ENCODE peak calls at places on chromosomes 5 and 9, in seven cellular contexts. W is GM06990, I is IMR-90, K is ovary, F is astrocyte, S is PC-9, B is MCF 10A. T is an unnamed sample.

GRCh38 chr5:107486489-107486888 is 184.2 kb downstream of the EFNA5 start:
- DNase-seq in B (peak; percentile 94), K (no peak), F (peak; percentile 70), W (peak; percentile 32), I (peak; percentile 59), S (peak; percentile 72), T (peak; percentile 95)

GRCh38 chr9:96021616-96022444 is 146.3 kb downstream of the ERCC6L2 start:
- DNase-seq in F (no peak), S (no peak), I (no peak), B (no peak), K (peak; percentile 44), W (no peak), T (no peak)

GRCh38 chr5:139886213-139886612 is 90.6 kb downstream of the PSD2 start:
- DNase-seq in S (no peak), K (no peak), B (no peak), F (no peak), W (no peak), I (no peak), T (no peak)

GRCh38 chr9:112755059-112755458 is 4.5 kb downstream of the SNX30 start:
- DNase-seq in W (no peak), K (no peak), B (peak; percentile 41), F (no peak), I (peak; percentile 31), S (peak; percentile 68), T (peak; percentile 5)

GRCh38 chr5:132013711-132014110 is 2.3 kb upstream of the ACSL6 start:
- DNase-seq in I (no peak), S (no peak), F (no peak), W (no peak), B (no peak), K (no peak), T (peak; percentile 42)

GRCh38 chr9:108983885-108984284 is 29.4 kb downstream of the CTNNAL1 start:
- DNase-seq in W (no peak), I (no peak), S (no peak), K (no peak), F (no peak), B (no peak), T (peak; percentile 62)

GRCh38 chr9:94802795-94803194 is 76.3 kb downstream of the AOPEP start:
- DNase-seq in F (peak; percentile 88), I (peak; percentile 76), S (no peak), K (no peak), W (peak; percentile 23), B (peak; percentile 61), T (peak; percentile 59)

GRCh38 chr9:124553738-124554137 is 46.5 kb upstream of the NR5A1 start:
- DNase-seq in F (peak; percentile 96), S (no peak), I (peak; percentile 94), W (no peak), K (no peak), B (no peak), T (peak; percentile 25)

GRCh38 chr5:73938938-73939320 is 312.9 kb downstream of the ARHGEF28 start:
- DNase-seq in K (no peak), F (no peak), B (no peak), I (no peak), W (no peak), S (no peak), T (no peak)

GRCh38 chr5:178461426-178461730 is 128.8 kb downstream of the COL23A1 start:
- DNase-seq in W (no peak), B (no peak), F (no peak), K (no peak), I (no peak), S (no peak), T (no peak)
- TF ChIP-seq CTCF in W (no peak), B (no peak), F (no peak), K (no peak), I (no peak), S (peak; percentile 39), T (no peak)

GRCh38 chr5:159680095-159680494 is 236.2 kb upstream of the ADRA1B start:
- DNase-seq in B (no peak), S (no peak), F (no peak), K (no peak), I (no peak), W (no peak), T (no peak)
- TF ChIP-seq CTCF in B (no peak), S (no peak), F (no peak), K (no peak), I (no peak), W (no peak), T (no peak)

GRCh38 chr5:6721442-6721841 is 8.2 kb downstream of the TENT4A start:
- DNase-seq in I (no peak), S (no peak), K (peak; percentile 33), F (no peak), W (no peak), B (no peak), T (no peak)
- TF ChIP-seq CTCF in I (no peak), S (no peak), K (no peak), F (no peak), W (no peak), B (no peak), T (no peak)

DNA sequence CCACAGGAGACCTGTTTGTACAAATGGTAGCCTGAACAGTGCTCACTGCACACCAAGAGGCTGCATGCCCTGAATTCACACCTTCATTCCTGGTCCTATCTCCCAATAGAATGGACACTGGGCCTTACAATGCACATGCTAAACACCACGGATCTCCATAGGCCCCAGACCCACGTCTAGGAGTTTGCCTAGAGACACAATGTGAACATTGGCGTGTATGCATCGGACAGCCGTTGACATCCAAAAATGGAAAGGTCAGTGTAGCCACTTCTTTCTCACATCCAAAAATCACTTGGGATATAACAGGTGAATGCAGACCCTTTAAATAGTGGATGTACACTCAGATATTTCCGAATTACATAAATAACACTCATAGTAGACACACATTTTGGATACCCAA is 927 bp downstream of the PAX5 start:
- DNase-seq in B (no peak), F (no peak), K (no peak), I (no peak), W (no peak), S (no peak), T (no peak)
- TF ChIP-seq CTCF in B (no peak), F (no peak), K (no peak), I (no peak), W (no peak), S (no peak), T (no peak)

GRCh38 chr9:115733736-115734135 is 419.9 kb upstream of the PAPPA start:
- DNase-seq in F (no peak), B (no peak), K (no peak), W (no peak), S (no peak), I (no peak), T (no peak)
- TF ChIP-seq CTCF in F (no peak), B (no peak), K (no peak), W (no peak), S (no peak), I (no peak), T (no peak)

GRCh38 chr5:168292783-168293696 is 1.6 kb downstream of the WWC1 start:
- DNase-seq in K (no peak), I (no peak), S (no peak), W (no peak), B (peak; percentile 27), F (no peak), T (no peak)

GRCh38 chr5:168291281-168291960 is at the start of gene WWC1:
- DNase-seq in S (peak; percentile 82), I (peak; percentile 26), K (no peak), B (peak; percentile 88), F (no peak), W (peak; percentile 89), T (peak; percentile 86)

GRCh38 chr5:168295574-168296201 is 4.2 kb downstream of the WWC1 start:
- DNase-seq in W (no peak), B (peak; percentile 76), S (peak; percentile 75), F (peak; percentile 68), I (peak; percentile 82), K (no peak), T (peak; percentile 71)

GRCh38 chr5:168290902-168291280 is 554 bp upstream of the WWC1 start:
- DNase-seq in I (no peak), W (no peak), F (no peak), K (no peak), S (no peak), B (no peak), T (no peak)

DNA sequence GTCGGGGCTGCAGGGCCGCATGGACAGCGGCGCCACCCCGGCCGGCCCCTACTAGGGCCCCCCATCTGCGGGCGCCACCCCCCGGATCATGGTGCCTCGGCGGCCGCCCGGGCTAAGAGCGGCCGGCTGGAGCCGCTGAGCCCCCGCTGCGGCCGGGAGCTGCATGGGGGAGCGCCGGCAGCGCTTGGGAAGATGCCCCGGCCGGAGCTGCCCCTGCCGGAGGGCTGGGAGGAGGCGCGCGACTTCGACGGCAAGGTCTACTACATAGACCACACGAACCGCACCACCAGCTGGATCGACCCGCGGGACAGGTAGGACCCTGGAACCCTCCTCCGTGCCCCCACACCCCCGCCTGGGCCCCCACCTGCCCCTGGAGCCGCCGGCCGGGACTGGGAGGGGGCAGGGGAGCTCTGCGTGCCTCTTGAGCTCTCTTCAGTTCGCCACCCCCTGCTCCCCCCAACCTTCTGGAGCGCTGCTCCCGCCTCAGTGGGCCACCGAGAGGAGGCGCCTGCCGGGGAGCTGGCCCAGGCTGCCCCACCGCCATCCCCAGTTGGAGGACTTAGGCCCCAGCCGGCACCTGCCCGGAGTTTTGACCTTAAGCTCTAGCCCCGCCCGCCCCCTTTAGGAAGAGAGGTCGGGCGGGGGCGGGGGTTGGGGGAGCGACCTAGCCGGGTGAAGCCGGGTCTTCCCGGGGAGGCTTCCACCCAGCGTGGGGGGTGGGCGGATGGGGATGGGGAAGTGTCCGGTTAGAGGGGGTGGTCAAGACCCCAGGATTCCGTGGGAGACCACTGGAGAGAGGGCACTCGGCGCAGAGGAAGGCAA is 727 bp downstream of the WWC1 start:
- DNase-seq in W (peak; percentile 41), I (peak; percentile 43), S (no peak), K (no peak), F (no peak), B (peak; percentile 55), T (no peak)
- TF ChIP-seq CTCF in W (peak; percentile 4), I (peak; percentile 20), S (no peak), K (no peak), F (no peak), B (no peak), T (peak; percentile 13)

GRCh38 chr5:180799194-180799593 is 3.4 kb downstream of the MGAT1 start:
- DNase-seq in S (no peak), B (peak; percentile 49), F (no peak), I (no peak), K (no peak), W (no peak), T (peak; percentile 49)
- TF ChIP-seq CTCF in S (no peak), B (peak; percentile 21), F (no peak), I (peak; percentile 13), K (no peak), W (peak; percentile 38), T (peak; percentile 43)

DNA sequence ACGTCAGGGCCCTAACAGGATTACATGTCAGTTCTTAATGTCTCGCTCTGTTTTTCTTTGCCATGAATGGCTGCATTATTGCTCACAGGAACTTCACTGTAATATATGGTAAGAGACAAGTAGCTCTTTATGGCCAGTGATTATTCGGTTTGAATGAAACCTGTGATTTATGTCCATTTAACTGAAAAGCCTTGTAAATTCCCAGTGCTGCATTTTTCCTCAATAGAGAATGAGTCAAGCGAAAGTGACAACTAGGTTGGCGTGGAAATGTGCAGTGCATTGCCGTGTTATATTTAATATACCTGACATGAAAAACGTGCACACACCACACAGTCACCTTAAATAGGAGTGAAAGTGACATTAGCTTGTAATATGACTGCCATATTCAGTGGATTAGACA is 163.1 kb downstream of the PBX3 start:
- DNase-seq in K (no peak), W (no peak), S (no peak), I (no peak), B (no peak), F (no peak), T (no peak)
- TF ChIP-seq CTCF in K (no peak), W (no peak), S (no peak), I (no peak), B (no peak), F (no peak), T (no peak)

GRCh38 chr5:72355706-72356299 is 35.6 kb downstream of the PTCD2 start:
- DNase-seq in W (no peak), F (no peak), K (no peak), I (peak; percentile 22), B (peak; percentile 61), S (no peak), T (peak; percentile 54)
- TF ChIP-seq CTCF in W (peak; percentile 23), F (peak; percentile 37), K (no peak), I (peak; percentile 40), B (peak; percentile 35), S (peak; percentile 50), T (peak; percentile 74)

T was measured in epithelial cell of esophagus.